ENCODE peak calls at places on chromosome 7, in nine cellular contexts. R is activated effector memory CD4-positive, alpha-beta T cell treated with anti-CD3 and anti-CD28 coated beads, Interleukin-2, amount 50 U/mL, for 16 hours; W is kidney tubule cell; J is NCI-H2029; I is GM23338; V is K562; F is stimulated activated CD8-positive, alpha-beta memory T cell treated with anti-CD3 and anti-CD28 coated beads, Interleukin-7, amount 100 ng/mL, for 24 hours; H is A172; Z is iris pigment epithelial cell. M is an unnamed sample.

GRCh38 chr7:143042159-143042820 is 9.9 kb upstream of the OR6V1 start:
- DNase-seq in R (no peak), W (no peak), J (no peak), I (peak), V (no peak), F (no peak), H (no peak), Z (peak), M (no peak)

GRCh38 chr7:106417273-106417902 is 132.6 kb upstream of the NAMPT start:
- DNase-seq in R (no peak), W (peak), J (no peak), I (no peak), V (no peak), F (no peak), H (no peak), Z (peak), M (no peak)

GRCh38 chr7:74306737-74307469 is 17.7 kb downstream of the CLIP2 start:
- DNase-seq in R (no peak), W (peak), J (no peak), I (peak), V (peak), F (no peak), H (peak), Z (peak), M (peak)

GRCh38 chr7:75866497-75867389 is 12.1 kb upstream of the RHBDD2 start:
- DNase-seq in R (peak), W (peak), J (peak), I (peak), V (peak), F (no peak), H (peak), Z (peak), M (peak)

GRCh38 chr7:128497405-128497804 is 20.9 kb downstream of the METTL2B start:
- DNase-seq in R (no peak), W (no peak), J (no peak), I (no peak), V (no peak), F (no peak), H (no peak), Z (no peak), M (no peak)

GRCh38 chr7:135369405-135369804 is 135.8 kb downstream of the STRA8 start:
- DNase-seq in R (no peak), W (no peak), J (no peak), I (no peak), V (no peak), F (no peak), H (no peak), Z (no peak), M (no peak)

GRCh38 chr7:97043281-97043680 is 18.6 kb upstream of the DLX5 start:
- DNase-seq in R (no peak), W (peak), J (no peak), I (no peak), V (no peak), F (no peak), H (no peak), Z (no peak), M (no peak)

GRCh38 chr7:43232376-43232775 is 119.9 kb downstream of the HECW1 start:
- DNase-seq in R (no peak), W (no peak), J (no peak), I (no peak), V (no peak), F (no peak), H (no peak), Z (no peak), M (no peak)

GRCh38 chr7:1802899-1803298 is 132.8 kb downstream of the ELFN1 start:
- DNase-seq in R (peak), W (no peak), J (no peak), I (no peak), V (no peak), F (no peak), H (no peak), Z (no peak), M (no peak)

GRCh38 chr7:149741629-149742028 is 31.8 kb downstream of the ZNF467 start:
- DNase-seq in R (no peak), W (peak), J (no peak), I (no peak), V (no peak), F (no peak), H (no peak), Z (no peak), M (no peak)

GRCh38 chr7:151794508-151795167 is 82.3 kb downstream of the PRKAG2 start:
- DNase-seq in R (no peak), W (no peak), J (no peak), I (peak), V (no peak), F (no peak), H (no peak), Z (peak), M (no peak)

GRCh38 chr7:16422917-16423316 is 1.6 kb upstream of the CRPPA start:
- DNase-seq in R (no peak), W (no peak), J (no peak), I (peak), V (peak), F (no peak), H (no peak), Z (no peak), M (no peak)

GRCh38 chr7:5238500-5238899 is 44.2 kb upstream of the SLC29A4 start:
- DNase-seq in R (no peak), W (no peak), J (no peak), I (peak), V (no peak), F (no peak), H (no peak), Z (no peak), M (no peak)

GRCh38 chr7:32937344-32938174 is 19.7 kb upstream of the FKBP9 start:
- DNase-seq in R (no peak), W (peak), J (peak), I (no peak), V (peak), F (no peak), H (no peak), Z (peak), M (no peak)

M was measured in Caki2.